ENCODE peak calls at places on chromosomes 16 and 17, in eight cellular contexts. B, X, G, A, S, N, J and F are unnamed samples.

GRCh38 chr17:44794699-44795413 is 35.2 kb downstream of the GJC1 start:
- DNase-seq in B (no peak), X (peak; percentile 88), G (peak; percentile 55), A (no peak), S (no peak), N (no peak), J (no peak), F (no peak)

GRCh38 chr17:66240630-66241029 is 11.4 kb upstream of the APOH start:
- DNase-seq in B (no peak), X (no peak), G (no peak), A (no peak), S (no peak), N (no peak), J (no peak), F (no peak)

GRCh38 chr16:86480444-86480843 is 29.9 kb upstream of the FOXF1 start:
- DNase-seq in B (no peak), X (no peak), G (no peak), A (no peak), S (no peak), N (no peak), J (no peak), F (no peak)

GRCh38 chr17:59074494-59074893 is 32.2 kb downstream of the TRIM37 start:
- DNase-seq in B (no peak), X (no peak), G (no peak), A (no peak), S (no peak), N (no peak), J (no peak), F (no peak)

GRCh38 chr16:65965632-65966031 is 400.9 kb upstream of the CDH5 start:
- DNase-seq in B (no peak), X (no peak), G (no peak), A (no peak), S (no peak), N (no peak), J (no peak), F (no peak)

GRCh38 chr17:59427996-59428395 is 96.5 kb downstream of the YPEL2 start:
- DNase-seq in B (no peak), X (no peak), G (peak; percentile 51), A (no peak), S (no peak), N (no peak), J (no peak), F (no peak)

GRCh38 chr16:5633845-5634440 is 536.3 kb upstream of the EEF2KMT start:
- DNase-seq in B (peak; percentile 77), X (peak; percentile 65), G (no peak), A (no peak), S (no peak), N (no peak), J (no peak), F (no peak)

GRCh38 chr17:17569691-17570090 is 21.8 kb downstream of the PEMT start:
- DNase-seq in B (no peak), X (no peak), G (peak; percentile 48), A (no peak), S (no peak), N (no peak), J (no peak), F (no peak)

GRCh38 chr17:44187131-44187899 is 543 bp downstream of the TMUB2 start:
- DNase-seq in B (no peak), X (no peak), G (no peak), A (peak; percentile 75), S (peak; percentile 18), N (no peak), J (no peak), F (no peak)

GRCh38 chr17:5047446-5047845 is 12.2 kb upstream of the SLC52A1 start:
- DNase-seq in B (no peak), X (no peak), G (no peak), A (no peak), S (no peak), N (no peak), J (no peak), F (no peak)

GRCh38 chr16:58464916-58465731 is 34.8 kb upstream of the NDRG4 start:
- DNase-seq in B (peak; percentile 69), X (peak; percentile 78), G (peak; percentile 59), A (no peak), S (no peak), N (no peak), J (no peak), F (no peak)

GRCh38 chr17:29563816-29564215 is 3.0 kb downstream of the ABHD15 start:
- DNase-seq in B (no peak), X (no peak), G (no peak), A (no peak), S (no peak), N (no peak), J (peak; percentile 46), F (no peak)

GRCh38 chr17:16439303-16439791 is 24.0 kb downstream of the TRPV2 start:
- DNase-seq in B (no peak), X (no peak), G (no peak), A (no peak), S (peak; percentile 20), N (no peak), J (no peak), F (no peak)

GRCh38 chr17:57379237-57380054 is 123.1 kb downstream of the MSI2 start:
- DNase-seq in B (peak; percentile 66), X (peak; percentile 68), G (peak; percentile 40), A (no peak), S (no peak), N (no peak), J (no peak), F (no peak)

GRCh38 chr17:1999557-2000251 is 25.4 kb downstream of the RTN4RL1 start:
- DNase-seq in B (peak; percentile 79), X (peak; percentile 58), G (peak; percentile 72), A (no peak), S (no peak), N (no peak), J (no peak), F (peak; percentile 80)

GRCh38 chr16:47806309-47806847 is 345.2 kb downstream of the PHKB start:
- DNase-seq in B (no peak), X (no peak), G (no peak), A (no peak), S (no peak), N (no peak), J (no peak), F (no peak)

GRCh38 chr17:50210249-50211225 is 9.1 kb upstream of the COL1A1 start:
- DNase-seq in B (peak; percentile 48), X (peak; percentile 96), G (peak; percentile 63), A (no peak), S (no peak), N (peak; percentile 15), J (no peak), F (peak; percentile 95)
- H3K4me1 ChIP-seq in B (peaks cover 43% of the 10 kb centered on the region), X (peaks cover 25% of the 10 kb centered on the region), G (peaks cover 63% of the 10 kb centered on the region), A (peaks cover 32% of the 10 kb centered on the region), S (peaks cover 8% of the 10 kb centered on the region), N (peaks cover 75% of the 10 kb centered on the region), J (peaks cover 13% of the 10 kb centered on the region), F (peaks cover 5% of the 10 kb centered on the region)

DNA sequence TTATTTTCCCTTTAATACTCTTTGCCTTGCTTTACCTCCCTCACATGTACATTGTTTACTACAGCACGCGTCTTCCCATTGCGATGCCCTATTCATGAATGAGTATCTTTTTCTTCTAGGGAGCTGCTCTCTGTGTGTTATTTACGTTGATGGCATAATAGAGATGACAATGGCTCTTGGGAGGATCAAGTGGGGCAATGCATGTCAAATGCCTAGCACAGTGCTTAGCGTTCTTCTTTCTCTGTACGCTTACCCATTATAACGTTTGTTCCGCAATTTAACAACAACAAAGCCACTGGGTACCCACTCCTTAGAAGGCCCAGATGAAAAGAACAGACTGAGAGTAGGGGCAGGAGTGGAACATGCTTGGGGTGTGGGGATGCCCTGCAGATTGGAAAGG is 271.6 kb upstream of the TNRC6C start:
- DNase-seq in B (peak; percentile 27), X (no peak), G (no peak), A (no peak), S (no peak), N (no peak), J (no peak), F (no peak)
- H3K27me3 ChIP-seq in B (no peaks in the 10 kb centered on the region), X (no peaks in the 10 kb centered on the region), G (no peaks in the 10 kb centered on the region), A (peaks cover 25% of the 10 kb centered on the region), S (no peaks in the 10 kb centered on the region), N (no peaks in the 10 kb centered on the region), J (no peaks in the 10 kb centered on the region), F (no peaks in the 10 kb centered on the region)

DNA sequence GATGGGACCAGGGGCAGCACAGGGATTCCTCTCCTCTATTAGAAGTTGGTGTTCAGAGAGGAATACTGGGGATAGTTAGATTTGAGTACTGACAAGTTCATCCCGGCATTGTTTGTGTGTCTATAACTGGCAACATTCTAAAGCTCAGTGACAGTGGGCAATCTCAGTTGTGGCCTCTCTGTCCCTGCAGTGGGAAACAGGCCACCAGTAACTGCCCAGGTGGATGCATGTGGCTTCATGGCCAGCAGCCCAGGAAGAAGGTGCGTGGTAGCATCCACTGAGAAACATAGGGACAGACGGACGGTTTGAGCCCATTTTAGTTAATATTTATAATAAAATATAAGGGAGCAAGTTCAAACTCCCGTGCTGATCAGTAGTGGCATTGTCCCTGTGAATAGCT is 51.5 kb downstream of the B9D1 start:
- DNase-seq in B (no peak), X (no peak), G (no peak), A (no peak), S (no peak), N (no peak), J (no peak), F (no peak)
- H3K4me1 ChIP-seq in B (no peaks in the 10 kb centered on the region), X (no peaks in the 10 kb centered on the region), G (peaks cover 38% of the 10 kb centered on the region), A (peaks cover 25% of the 10 kb centered on the region), S (peaks cover 12% of the 10 kb centered on the region), N (peaks cover 67% of the 10 kb centered on the region), J (peaks cover 13% of the 10 kb centered on the region), F (no peaks in the 10 kb centered on the region)

GRCh38 chr17:81070541-81071246 is 35.7 kb downstream of the BAIAP2 start:
- DNase-seq in B (no peak), X (no peak), G (no peak), A (no peak), S (no peak), N (no peak), J (no peak), F (no peak)
- H3K27me3 ChIP-seq in B (no peaks in the 10 kb centered on the region), X (no peaks in the 10 kb centered on the region), G (no peaks in the 10 kb centered on the region), A (no peaks in the 10 kb centered on the region), S (no peaks in the 10 kb centered on the region), N (no peaks in the 10 kb centered on the region), J (no peaks in the 10 kb centered on the region), F (no peaks in the 10 kb centered on the region)

GRCh38 chr16:11726008-11726407 is 16.6 kb downstream of the TXNDC11 start:
- DNase-seq in B (no peak), X (no peak), G (no peak), A (peak; percentile 66), S (no peak), N (no peak), J (no peak), F (no peak)
- H3K4me1 ChIP-seq in B (no peaks in the 10 kb centered on the region), X (no peaks in the 10 kb centered on the region), G (peaks cover 17% of the 10 kb centered on the region), A (peaks cover 63% of the 10 kb centered on the region), S (peaks cover 8% of the 10 kb centered on the region), N (peaks cover 14% of the 10 kb centered on the region), J (no peaks in the 10 kb centered on the region), F (no peaks in the 10 kb centered on the region)

DNA sequence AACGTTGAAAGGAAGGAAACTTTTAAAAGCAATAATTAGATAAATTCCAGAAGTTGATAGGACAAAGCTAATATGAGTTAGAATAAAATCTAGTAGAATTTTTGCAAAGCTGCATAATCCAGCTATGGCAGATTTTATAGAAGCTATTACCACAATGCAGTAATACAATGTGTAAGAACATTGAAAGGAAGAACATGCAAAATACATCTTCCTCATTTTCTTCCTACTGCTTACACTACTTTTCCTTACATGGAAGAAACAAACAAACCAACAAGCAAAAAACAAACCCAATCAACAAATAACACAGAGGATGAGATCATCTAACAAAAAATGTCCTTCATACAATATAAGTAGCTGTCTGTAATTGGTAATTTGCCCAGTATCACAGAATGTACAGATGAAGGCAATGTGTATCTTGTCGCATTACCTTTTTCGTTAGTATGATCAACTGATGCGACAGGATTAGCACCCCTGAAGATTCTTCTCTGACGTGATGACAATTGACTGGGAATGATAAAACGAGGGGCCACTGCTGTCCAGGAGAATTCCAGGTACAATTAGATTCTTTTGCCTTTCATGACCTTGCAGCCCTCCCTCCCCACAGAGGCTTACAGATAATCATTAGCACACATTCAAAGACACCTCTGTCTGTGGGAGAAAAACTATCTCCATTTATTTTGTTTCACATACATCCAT is 21.2 kb upstream of the LRRC37A start:
- DNase-seq in B (no peak), X (no peak), G (no peak), A (no peak), S (no peak), N (no peak), J (no peak), F (no peak)
- H3K27me3 ChIP-seq in B (peaks cover 39% of the 10 kb centered on the region), X (no peaks in the 10 kb centered on the region), G (no peaks in the 10 kb centered on the region), A (no peaks in the 10 kb centered on the region), S (no peaks in the 10 kb centered on the region), N (no peaks in the 10 kb centered on the region), J (no peaks in the 10 kb centered on the region), F (no peaks in the 10 kb centered on the region)